ENCODE peak calls at places on chromosome 18, in five cellular contexts. O is fibroblast of mammary gland; U is stimulated activated CD8-positive, alpha-beta memory T cell treated with anti-CD3 and anti-CD28 coated beads, Interleukin-7, amount 100 ng/mL, for 1 hour; J is H54; F is AG08395. I is an unnamed sample.

GRCh38 chr18:30987479-30988241 is 54.9 kb downstream of the DSC3 start:
- DNase-seq in O (peak), U (no peak), J (no peak), F (no peak), I (no peak)

GRCh38 chr18:11728247-11728646 is 39.2 kb downstream of the GNAL start:
- DNase-seq in O (peak), U (no peak), J (no peak), F (no peak), I (no peak)

GRCh38 chr18:41761329-41762028 is 193.6 kb upstream of the PIK3C3 start:
- DNase-seq in O (peak), U (no peak), J (peak), F (peak), I (no peak)

GRCh38 chr18:3479978-3480377 is 30.0 kb downstream of the TGIF1 start:
- DNase-seq in O (no peak), U (no peak), J (no peak), F (no peak), I (no peak)

GRCh38 chr18:32366586-32367538 is 103.8 kb downstream of the GAREM1 start:
- DNase-seq in O (peak), U (no peak), J (no peak), F (peak), I (no peak)

GRCh38 chr18:54020971-54021370 is 203.5 kb downstream of the MBD2 start:
- DNase-seq in O (peak), U (no peak), J (no peak), F (no peak), I (no peak)

GRCh38 chr18:50671376-50671775 is 111.5 kb downstream of the MAPK4 start:
- DNase-seq in O (no peak), U (no peak), J (no peak), F (no peak), I (no peak)

GRCh38 chr18:73283032-73283431 is 415.2 kb upstream of the NETO1 start:
- DNase-seq in O (peak), U (no peak), J (no peak), F (no peak), I (no peak)

GRCh38 chr18:8735274-8735673 is 29.9 kb downstream of the MTCL1 start:
- DNase-seq in O (no peak), U (no peak), J (no peak), F (no peak), I (no peak)

GRCh38 chr18:46386788-46387187 is 270.2 kb downstream of the LOXHD1 start:
- DNase-seq in O (no peak), U (no peak), J (no peak), F (peak), I (no peak)

GRCh38 chr18:74623047-74623816 is 25.6 kb downstream of the ZNF407 start:
- DNase-seq in O (peak), U (no peak), J (no peak), F (no peak), I (no peak)

GRCh38 chr18:69845588-69846506 is 101.8 kb downstream of the CD226 start:
- DNase-seq in O (no peak), U (no peak), J (no peak), F (no peak), I (no peak)

GRCh38 chr18:80213173-80213572 is 34.1 kb downstream of the PARD6G start:
- DNase-seq in O (no peak), U (no peak), J (no peak), F (no peak), I (no peak)

GRCh38 chr18:58218111-58218510 is 174.1 kb downstream of the NEDD4L start:
- DNase-seq in O (peak), U (no peak), J (no peak), F (no peak), I (no peak)

GRCh38 chr18:46073474-46074331 is 1.6 kb upstream of the PSTPIP2 start:
- DNase-seq in O (peak), U (no peak), J (no peak), F (peak), I (no peak)

GRCh38 chr18:35039633-35040032 is 1.6 kb upstream of the MAPRE2 start:
- DNase-seq in O (no peak), U (no peak), J (no peak), F (no peak), I (no peak)

GRCh38 chr18:78906066-78906465 is 73.6 kb upstream of the SALL3 start:
- DNase-seq in O (no peak), U (no peak), J (no peak), F (no peak), I (no peak)

GRCh38 chr18:63683152-63683551 is 19.6 kb upstream of the SERPINB11 start:
- DNase-seq in O (peak), U (no peak), J (peak), F (peak), I (no peak)

GRCh38 chr18:37481058-37481457 is 84.5 kb downstream of the CELF4 start:
- DNase-seq in O (no peak), U (no peak), J (no peak), F (no peak), I (no peak)

GRCh38 chr18:79766308-79766707 is 31.4 kb upstream of the KCNG2 start:
- DNase-seq in O (no peak), U (no peak), J (no peak), F (no peak), I (no peak)

GRCh38 chr18:34887881-34888580 is 153.2 kb upstream of the MAPRE2 start:
- DNase-seq in O (no peak), U (no peak), J (no peak), F (no peak), I (no peak)

GRCh38 chr18:77101410-77102245 is 31.0 kb downstream of the MBP start:
- DNase-seq in O (peak), U (no peak), J (peak), F (peak), I (no peak)

GRCh38 chr18:37563810-37564511 is 1.6 kb downstream of the CELF4 start:
- DNase-seq in O (no peak), U (no peak), J (no peak), F (no peak), I (no peak)

GRCh38 chr18:623760-624620 is 27.2 kb downstream of the CLUL1 start:
- DNase-seq in O (peak), U (no peak), J (peak), F (peak), I (no peak)

GRCh38 chr18:36633961-36634412 is 194.8 kb downstream of the TPGS2 start:
- DNase-seq in O (no peak), U (no peak), J (no peak), F (no peak), I (no peak)

GRCh38 chr18:12086249-12086648 is 7.4 kb upstream of the ANKRD62 start:
- DNase-seq in O (no peak), U (no peak), J (no peak), F (no peak), I (no peak)

GRCh38 chr18:43013489-43013888 is 102.0 kb downstream of the RIT2 start:
- DNase-seq in O (peak), U (no peak), J (no peak), F (no peak), I (no peak)

GRCh38 chr18:62716679-62717058 is 1.3 kb downstream of the PHLPP1 start:
- DNase-seq in O (peak), U (no peak), J (peak), F (no peak), I (no peak)

GRCh38 chr18:55588001-55588875 is at the start of gene TCF4:
- DNase-seq in O (peak), U (no peak), J (peak), F (peak), I (no peak)

GRCh38 chr18:27750014-27750413 is 426.9 kb downstream of the CDH2 start:
- DNase-seq in O (peak), U (no peak), J (peak), F (no peak), I (no peak)

GRCh38 chr18:53909668-53910067 is 314.8 kb downstream of the MBD2 start:
- DNase-seq in O (peak), U (no peak), J (peak), F (peak), I (no peak)

GRCh38 chr18:64178860-64179259 is 30.0 kb upstream of the LINC00305 start:
- DNase-seq in O (no peak), U (no peak), J (no peak), F (no peak), I (no peak)

GRCh38 chr18:28802546-28802945 is 625.6 kb upstream of the CDH2 start:
- DNase-seq in O (peak), U (no peak), J (no peak), F (no peak), I (no peak)

I was measured in cortex of kidney.